ENCODE peak calls at places on chromosomes 16 and 17, in six cellular contexts. One of them, this sample, is unnamed.

GRCh38 chr16:30399435-30400186 is 4.4 kb downstream of the ZNF48 start:
- DNase-seq in heart left ventricle: no peak
- DNase-seq in prostate gland: no peak
- DNase-seq in neuronal stem cell: no peak
- DNase-seq in transverse colon: no peak
- DNase-seq in GM23248: peak
- DNase-seq in this sample: no peak

GRCh38 chr16:56389554-56389953 is 35.8 kb downstream of the AMFR start:
- DNase-seq in heart left ventricle: no peak
- DNase-seq in prostate gland: no peak
- DNase-seq in neuronal stem cell: no peak
- DNase-seq in transverse colon: no peak
- DNase-seq in GM23248: peak
- DNase-seq in this sample: peak

GRCh38 chr17:64019486-64020067 is 856 bp downstream of the ICAM2 start:
- DNase-seq in heart left ventricle: no peak
- DNase-seq in prostate gland: no peak
- DNase-seq in neuronal stem cell: no peak
- DNase-seq in transverse colon: no peak
- DNase-seq in GM23248: no peak
- DNase-seq in this sample: no peak

GRCh38 chr16:23110257-23110899 is 38.9 kb downstream of the USP31 start:
- DNase-seq in heart left ventricle: no peak
- DNase-seq in prostate gland: no peak
- DNase-seq in neuronal stem cell: no peak
- DNase-seq in transverse colon: no peak
- DNase-seq in GM23248: peak
- DNase-seq in this sample: no peak

GRCh38 chr16:81204794-81205680 is 33.5 kb upstream of the BCO1 start:
- DNase-seq in heart left ventricle: no peak
- DNase-seq in prostate gland: no peak
- DNase-seq in neuronal stem cell: peak
- DNase-seq in transverse colon: peak
- DNase-seq in GM23248: peak
- DNase-seq in this sample: peak

GRCh38 chr16:67528870-67529638 is 425 bp downstream of the RIPOR1 start:
- DNase-seq in heart left ventricle: peak
- DNase-seq in prostate gland: no peak
- DNase-seq in neuronal stem cell: no peak
- DNase-seq in transverse colon: peak
- DNase-seq in GM23248: peak
- DNase-seq in this sample: peak

GRCh38 chr17:80864751-80865150 is 126.9 kb upstream of the CHMP6 start:
- DNase-seq in heart left ventricle: no peak
- DNase-seq in prostate gland: no peak
- DNase-seq in neuronal stem cell: no peak
- DNase-seq in transverse colon: no peak
- DNase-seq in GM23248: no peak
- DNase-seq in this sample: no peak

GRCh38 chr17:76262732-76263344 is 2.3 kb upstream of the UBALD2 start:
- DNase-seq in heart left ventricle: no peak
- DNase-seq in prostate gland: peak
- DNase-seq in neuronal stem cell: no peak
- DNase-seq in transverse colon: peak
- DNase-seq in GM23248: no peak
- DNase-seq in this sample: no peak

GRCh38 chr17:32746280-32746679 is 130.6 kb downstream of the MYO1D start:
- DNase-seq in heart left ventricle: no peak
- DNase-seq in prostate gland: no peak
- DNase-seq in neuronal stem cell: no peak
- DNase-seq in transverse colon: no peak
- DNase-seq in GM23248: peak
- DNase-seq in this sample: no peak

GRCh38 chr17:38751803-38752118 is 780 bp upstream of the PSMB3 start:
- DNase-seq in heart left ventricle: peak
- DNase-seq in prostate gland: peak
- DNase-seq in neuronal stem cell: peak
- DNase-seq in transverse colon: peak
- DNase-seq in GM23248: peak
- DNase-seq in this sample: peak

GRCh38 chr17:83201206-83202001 is 122.0 kb downstream of the METRNL start:
- DNase-seq in heart left ventricle: peak
- DNase-seq in prostate gland: peak
- DNase-seq in neuronal stem cell: no peak
- DNase-seq in transverse colon: peak
- DNase-seq in GM23248: peak
- DNase-seq in this sample: no peak

GRCh38 chr17:33572615-33573014 is 279.5 kb upstream of the ASIC2 start:
- DNase-seq in heart left ventricle: no peak
- DNase-seq in prostate gland: no peak
- DNase-seq in neuronal stem cell: no peak
- DNase-seq in transverse colon: no peak
- DNase-seq in GM23248: peak
- DNase-seq in this sample: peak

GRCh38 chr16:82011199-82011641 is at the start of gene SDR42E1:
- DNase-seq in heart left ventricle: peak
- DNase-seq in prostate gland: peak
- DNase-seq in neuronal stem cell: no peak
- DNase-seq in transverse colon: peak
- DNase-seq in GM23248: no peak
- DNase-seq in this sample: no peak

GRCh38 chr17:72173475-72174116 is 52.8 kb downstream of the SOX9 start:
- DNase-seq in heart left ventricle: no peak
- DNase-seq in prostate gland: no peak
- DNase-seq in neuronal stem cell: no peak
- DNase-seq in transverse colon: no peak
- DNase-seq in GM23248: no peak
- DNase-seq in this sample: no peak

GRCh38 chr17:75850928-75851692 is 4.0 kb downstream of the WBP2 start:
- DNase-seq in heart left ventricle: no peak
- DNase-seq in prostate gland: no peak
- DNase-seq in neuronal stem cell: no peak
- DNase-seq in transverse colon: no peak
- DNase-seq in GM23248: no peak
- DNase-seq in this sample: no peak

GRCh38 chr17:17983376-17983775 is 10.7 kb downstream of the DRC3 start:
- DNase-seq in heart left ventricle: no peak
- DNase-seq in prostate gland: peak
- DNase-seq in neuronal stem cell: no peak
- DNase-seq in transverse colon: peak
- DNase-seq in GM23248: no peak
- DNase-seq in this sample: no peak

GRCh38 chr17:65190467-65191095 is 53.4 kb downstream of the RGS9 start:
- DNase-seq in heart left ventricle: no peak
- DNase-seq in prostate gland: no peak
- DNase-seq in neuronal stem cell: no peak
- DNase-seq in transverse colon: no peak
- DNase-seq in GM23248: peak
- DNase-seq in this sample: no peak

GRCh38 chr16:61289141-61289540 is 747.1 kb downstream of the CDH8 start:
- DNase-seq in heart left ventricle: no peak
- DNase-seq in prostate gland: no peak
- DNase-seq in neuronal stem cell: no peak
- DNase-seq in transverse colon: no peak
- DNase-seq in GM23248: no peak
- DNase-seq in this sample: no peak

GRCh38 chr17:42832934-42833770 is at the start of gene PSME3:
- DNase-seq in heart left ventricle: peak
- DNase-seq in prostate gland: peak
- DNase-seq in neuronal stem cell: peak
- DNase-seq in transverse colon: peak
- DNase-seq in GM23248: peak
- DNase-seq in this sample: peak

GRCh38 chr17:31321481-31321880 is at the start of gene EVI2A:
- DNase-seq in heart left ventricle: peak
- DNase-seq in prostate gland: no peak
- DNase-seq in neuronal stem cell: no peak
- DNase-seq in transverse colon: peak
- DNase-seq in GM23248: peak
- DNase-seq in this sample: peak

GRCh38 chr16:17159616-17160015 is 311.1 kb downstream of the XYLT1 start:
- DNase-seq in heart left ventricle: no peak
- DNase-seq in prostate gland: no peak
- DNase-seq in neuronal stem cell: peak
- DNase-seq in transverse colon: no peak
- DNase-seq in GM23248: no peak
- DNase-seq in this sample: no peak

GRCh38 chr16:28090646-28091377 is 27.3 kb upstream of the GSG1L start:
- DNase-seq in heart left ventricle: no peak
- DNase-seq in prostate gland: no peak
- DNase-seq in neuronal stem cell: no peak
- DNase-seq in transverse colon: no peak
- DNase-seq in GM23248: peak
- DNase-seq in this sample: no peak

GRCh38 chr17:27336217-27336616 is 42.3 kb downstream of the WSB1 start:
- DNase-seq in heart left ventricle: no peak
- DNase-seq in prostate gland: no peak
- DNase-seq in neuronal stem cell: no peak
- DNase-seq in transverse colon: no peak
- DNase-seq in GM23248: no peak
- DNase-seq in this sample: no peak

GRCh38 chr17:57993471-57994365 is 5.7 kb upstream of the VEZF1 start:
- DNase-seq in heart left ventricle: no peak
- DNase-seq in prostate gland: no peak
- DNase-seq in neuronal stem cell: peak
- DNase-seq in transverse colon: no peak
- DNase-seq in GM23248: no peak
- DNase-seq in this sample: no peak

GRCh38 chr16:54244061-54244886 is 42.3 kb downstream of the IRX3 start:
- DNase-seq in heart left ventricle: no peak
- DNase-seq in prostate gland: no peak
- DNase-seq in neuronal stem cell: no peak
- DNase-seq in transverse colon: no peak
- DNase-seq in GM23248: no peak
- DNase-seq in this sample: no peak
- H3K27ac ChIP-seq in heart left ventricle: no peak
- H3K27ac ChIP-seq in prostate gland: no peak
- H3K27ac ChIP-seq in neuronal stem cell: no peak
- H3K27ac ChIP-seq in transverse colon: no peak
- H3K27ac ChIP-seq in GM23248: no peak
- H3K27ac ChIP-seq in this sample: no peak

GRCh38 chr16:74987027-74987681 is 2.2 kb upstream of the WDR59 start:
- DNase-seq in heart left ventricle: no peak
- DNase-seq in prostate gland: no peak
- DNase-seq in neuronal stem cell: no peak
- DNase-seq in transverse colon: no peak
- DNase-seq in GM23248: no peak
- DNase-seq in this sample: no peak

GRCh38 chr16:74982303-74982702 is 2.6 kb downstream of the WDR59 start:
- DNase-seq in heart left ventricle: no peak
- DNase-seq in prostate gland: no peak
- DNase-seq in neuronal stem cell: no peak
- DNase-seq in transverse colon: no peak
- DNase-seq in GM23248: no peak
- DNase-seq in this sample: no peak

GRCh38 chr16:74984670-74985411 is at the start of gene WDR59:
- DNase-seq in heart left ventricle: peak
- DNase-seq in prostate gland: peak
- DNase-seq in neuronal stem cell: peak
- DNase-seq in transverse colon: peak
- DNase-seq in GM23248: peak
- DNase-seq in this sample: peak

GRCh38 chr16:74984194-74984669 is 691 bp downstream of the WDR59 start:
- DNase-seq in heart left ventricle: no peak
- DNase-seq in prostate gland: no peak
- DNase-seq in neuronal stem cell: no peak
- DNase-seq in transverse colon: no peak
- DNase-seq in GM23248: peak
- DNase-seq in this sample: peak
- H3K27ac ChIP-seq in heart left ventricle: no peak
- H3K27ac ChIP-seq in prostate gland: peak
- H3K27ac ChIP-seq in neuronal stem cell: peak
- H3K27ac ChIP-seq in transverse colon: peak
- H3K27ac ChIP-seq in GM23248: no peak
- H3K27ac ChIP-seq in this sample: no peak

GRCh38 chr17:40312131-40312731 is 3.3 kb downstream of the RARA start:
- DNase-seq in heart left ventricle: peak
- DNase-seq in prostate gland: no peak
- DNase-seq in neuronal stem cell: no peak
- DNase-seq in transverse colon: peak
- DNase-seq in GM23248: no peak
- DNase-seq in this sample: no peak

GRCh38 chr17:40314557-40314953 is 5.6 kb downstream of the RARA start:
- DNase-seq in heart left ventricle: peak
- DNase-seq in prostate gland: peak
- DNase-seq in neuronal stem cell: no peak
- DNase-seq in transverse colon: peak
- DNase-seq in GM23248: peak
- DNase-seq in this sample: peak

GRCh38 chr17:40311575-40311974 is 2.6 kb downstream of the RARA start:
- DNase-seq in heart left ventricle: peak
- DNase-seq in prostate gland: no peak
- DNase-seq in neuronal stem cell: no peak
- DNase-seq in transverse colon: peak
- DNase-seq in GM23248: peak
- DNase-seq in this sample: no peak

GRCh38 chr17:40313660-40314556 is 4.9 kb downstream of the RARA start:
- DNase-seq in heart left ventricle: no peak
- DNase-seq in prostate gland: no peak
- DNase-seq in neuronal stem cell: no peak
- DNase-seq in transverse colon: no peak
- DNase-seq in GM23248: peak
- DNase-seq in this sample: no peak

DNA sequence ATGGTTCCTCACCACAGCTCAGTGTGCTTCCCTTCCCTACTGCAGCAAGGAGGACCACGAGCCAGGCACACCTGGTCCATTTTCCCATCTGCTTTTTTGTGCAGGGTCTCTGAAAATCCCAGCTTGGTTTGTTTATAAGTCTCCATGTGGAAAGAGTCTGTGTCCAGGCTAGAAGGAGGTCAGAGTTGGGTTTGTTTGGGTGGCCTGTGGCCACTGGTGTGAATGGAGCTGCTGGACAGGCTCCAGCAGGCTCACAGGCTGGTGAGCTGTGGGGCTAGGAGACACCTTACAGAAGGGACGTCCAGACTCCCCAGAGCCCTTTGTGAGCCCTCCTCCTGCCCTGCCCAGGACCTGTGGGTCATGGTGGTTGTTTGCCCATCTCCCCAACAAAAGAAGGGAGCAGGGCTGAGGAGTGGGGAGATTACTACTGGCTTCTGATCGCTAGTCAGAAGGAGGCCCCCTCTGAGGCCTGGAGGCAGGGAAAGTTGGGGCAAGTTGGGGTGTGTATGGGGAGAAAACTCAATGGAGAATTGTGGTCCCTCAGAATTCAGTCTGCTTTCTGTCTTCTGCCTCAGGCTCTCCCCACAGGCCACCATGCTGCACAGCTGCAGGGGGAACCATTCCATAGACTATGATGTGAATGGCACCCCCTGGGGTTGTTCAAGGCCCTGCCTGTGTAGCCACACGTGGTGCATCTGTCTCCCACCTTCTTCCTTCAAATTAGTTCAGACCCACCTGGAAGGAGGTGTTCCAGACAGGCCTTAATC is 4.1 kb downstream of the RARA start:
- DNase-seq in heart left ventricle: no peak
- DNase-seq in prostate gland: no peak
- DNase-seq in neuronal stem cell: no peak
- DNase-seq in transverse colon: no peak
- DNase-seq in GM23248: no peak
- DNase-seq in this sample: no peak
- H3K27ac ChIP-seq in heart left ventricle: no peak
- H3K27ac ChIP-seq in prostate gland: no peak
- H3K27ac ChIP-seq in neuronal stem cell: no peak
- H3K27ac ChIP-seq in transverse colon: peak
- H3K27ac ChIP-seq in GM23248: no peak
- H3K27ac ChIP-seq in this sample: peak

GRCh38 chr17:47099451-47099986 is 89.6 kb downstream of the CDC27 start:
- DNase-seq in heart left ventricle: no peak
- DNase-seq in prostate gland: no peak
- DNase-seq in neuronal stem cell: no peak
- DNase-seq in transverse colon: peak
- DNase-seq in GM23248: no peak
- DNase-seq in this sample: no peak
- H3K27ac ChIP-seq in heart left ventricle: peak
- H3K27ac ChIP-seq in prostate gland: peak
- H3K27ac ChIP-seq in neuronal stem cell: no peak
- H3K27ac ChIP-seq in transverse colon: peak
- H3K27ac ChIP-seq in GM23248: no peak
- H3K27ac ChIP-seq in this sample: no peak

This sample was measured in cardiac muscle cell.